ENCODE peak calls at places on chromosome 15, in six cellular contexts. C is ELF-1, N is NCI-H774, H is kidney glomerular epithelial cell, T is ureter, W is progenitor cell of endocrine pancreas. S is an unnamed sample.

GRCh38 chr15:40489274-40490175 is 18.7 kb downstream of the CHST14 start:
- DNase-seq in C (peak), N (no peak), H (no peak), T (no peak), W (no peak), S (no peak)

GRCh38 chr15:96329403-96329981 is 1.0 kb upstream of the NR2F2 start:
- DNase-seq in C (peak), N (no peak), H (no peak), T (no peak), W (no peak), S (no peak)

GRCh38 chr15:82530606-82531379 is 9.5 kb downstream of the RPS17 start:
- DNase-seq in C (peak), N (no peak), H (no peak), T (peak), W (peak), S (no peak)

GRCh38 chr15:70355275-70355795 is 257.6 kb upstream of the TLE3 start:
- DNase-seq in C (no peak), N (no peak), H (no peak), T (no peak), W (no peak), S (no peak)

GRCh38 chr15:42508263-42508690 is 12.8 kb downstream of the SNAP23 start:
- DNase-seq in C (no peak), N (no peak), H (no peak), T (no peak), W (no peak), S (no peak)

GRCh38 chr15:27398631-27399030 is 427.6 kb downstream of the GABRG3 start:
- DNase-seq in C (no peak), N (no peak), H (no peak), T (no peak), W (no peak), S (no peak)

GRCh38 chr15:65641723-65642475 is 20.2 kb downstream of the SLC24A1 start:
- DNase-seq in C (no peak), N (no peak), H (no peak), T (no peak), W (no peak), S (no peak)

GRCh38 chr15:73942751-73943270 is 16.5 kb downstream of the LOXL1 start:
- DNase-seq in C (no peak), N (no peak), H (no peak), T (no peak), W (no peak), S (no peak)

GRCh38 chr15:90211440-90212168 is 10.5 kb downstream of the SEMA4B start:
- DNase-seq in C (peak), N (no peak), H (no peak), T (peak), W (no peak), S (no peak)

GRCh38 chr15:37934340-37934739 is at the start of gene TMCO5A:
- DNase-seq in C (no peak), N (no peak), H (no peak), T (no peak), W (no peak), S (no peak)

GRCh38 chr15:88419830-88420229 is 47.4 kb downstream of the MRPL46 start:
- DNase-seq in C (no peak), N (no peak), H (no peak), T (no peak), W (no peak), S (no peak)

GRCh38 chr15:94168250-94168649 is 63.1 kb upstream of the MCTP2 start:
- DNase-seq in C (no peak), N (no peak), H (no peak), T (no peak), W (no peak), S (no peak)

GRCh38 chr15:67531379-67532059 is 10.6 kb downstream of the C15orf61 start:
- DNase-seq in C (no peak), N (no peak), H (no peak), T (no peak), W (no peak), S (no peak)

GRCh38 chr15:96121521-96121920 is 209.0 kb upstream of the NR2F2 start:
- DNase-seq in C (no peak), N (no peak), H (no peak), T (no peak), W (no peak), S (no peak)

GRCh38 chr15:39363761-39364586 is 216.9 kb upstream of the THBS1 start:
- DNase-seq in C (no peak), N (no peak), H (no peak), T (no peak), W (no peak), S (no peak)

GRCh38 chr15:90022345-90022744 is 21.2 kb downstream of the ZNF710 start:
- DNase-seq in C (no peak), N (no peak), H (no peak), T (no peak), W (no peak), S (no peak)

GRCh38 chr15:62940755-62941361 is 101.7 kb upstream of the TPM1 start:
- DNase-seq in C (peak), N (no peak), H (peak), T (peak), W (no peak), S (no peak)

GRCh38 chr15:39171944-39172368 is 408.9 kb upstream of the THBS1 start:
- DNase-seq in C (peak), N (peak), H (peak), T (peak), W (no peak), S (peak)

GRCh38 chr15:57273366-57273765 is 102.9 kb upstream of the CGNL1 start:
- DNase-seq in C (no peak), N (no peak), H (no peak), T (no peak), W (no peak), S (no peak)

GRCh38 chr15:85667491-85668424 is 127.0 kb downstream of the KLHL25 start:
- DNase-seq in C (no peak), N (peak), H (peak), T (peak), W (no peak), S (no peak)

GRCh38 chr15:28923726-28924280 is 38.0 kb downstream of the APBA2 start:
- DNase-seq in C (no peak), N (no peak), H (no peak), T (no peak), W (no peak), S (no peak)

GRCh38 chr15:50067254-50067653 is 51.8 kb downstream of the ATP8B4 start:
- DNase-seq in C (no peak), N (no peak), H (no peak), T (no peak), W (no peak), S (no peak)

GRCh38 chr15:70474682-70475438 is 288.5 kb downstream of the UACA start:
- DNase-seq in C (no peak), N (peak), H (peak), T (peak), W (no peak), S (no peak)

GRCh38 chr15:64224508-64224907 is 61.7 kb upstream of the PPIB start:
- DNase-seq in C (no peak), N (no peak), H (peak), T (no peak), W (no peak), S (no peak)

GRCh38 chr15:69253156-69253555 is 45.6 kb upstream of the PAQR5 start:
- DNase-seq in C (no peak), N (peak), H (peak), T (no peak), W (no peak), S (no peak)

GRCh38 chr15:98874773-98875172 is 132.8 kb downstream of the PGPEP1L start:
- DNase-seq in C (peak), N (no peak), H (no peak), T (no peak), W (no peak), S (no peak)

GRCh38 chr15:47717036-47717611 is at the start of gene SEMA6D:
- DNase-seq in C (peak), N (peak), H (peak), T (peak), W (peak), S (peak)

GRCh38 chr15:74178326-74179100 is 5.0 kb downstream of the ISLR start:
- DNase-seq in C (no peak), N (no peak), H (no peak), T (no peak), W (no peak), S (no peak)

GRCh38 chr15:81410318-81410753 is 36.3 kb upstream of the TMC3 start:
- DNase-seq in C (peak), N (peak), H (peak), T (peak), W (no peak), S (peak)

GRCh38 chr15:34038023-34038403 is 991 bp downstream of the AVEN start:
- DNase-seq in C (no peak), N (no peak), H (no peak), T (no peak), W (no peak), S (no peak)

GRCh38 chr15:57667171-57667924 is 39.2 kb upstream of the POLR2M start:
- DNase-seq in C (peak), N (no peak), H (peak), T (no peak), W (no peak), S (no peak)

GRCh38 chr15:77112819-77113569 is 42.1 kb upstream of the TSPAN3 start:
- DNase-seq in C (peak), N (no peak), H (no peak), T (no peak), W (no peak), S (no peak)

GRCh38 chr15:67545864-67546263 is 3.4 kb downstream of the MAP2K5 start:
- DNase-seq in C (no peak), N (no peak), H (no peak), T (no peak), W (no peak), S (no peak)

GRCh38 chr15:48478581-48478980 is 147.4 kb downstream of the DUT start:
- DNase-seq in C (no peak), N (no peak), H (no peak), T (no peak), W (no peak), S (no peak)

GRCh38 chr15:75104804-75105557 is 81.6 kb downstream of the PPCDC start:
- DNase-seq in C (peak), N (no peak), H (peak), T (no peak), W (no peak), S (no peak)

GRCh38 chr15:80266745-80267144 is 14.7 kb upstream of the CTXND1 start:
- DNase-seq in C (no peak), N (no peak), H (no peak), T (no peak), W (no peak), S (no peak)

GRCh38 chr15:43520138-43520537 is 2.7 kb downstream of the MAP1A start:
- DNase-seq in C (no peak), N (no peak), H (no peak), T (no peak), W (no peak), S (no peak)

GRCh38 chr15:28984421-28985375 is 98.9 kb downstream of the APBA2 start:
- DNase-seq in C (peak), N (no peak), H (peak), T (no peak), W (no peak), S (no peak)